ENCODE peak calls at places on chromosomes 12 and 14, in five cellular contexts. One of them, this sample, is unnamed.

GRCh38 chr14:24576766-24577165 is 716 bp upstream of the CTSG start:
- DNase-seq in nephron progenitor cell: no peak
- DNase-seq in Caco-2: no peak
- DNase-seq in aorta: no peak
- DNase-seq in transverse colon: no peak
- DNase-seq in this sample: no peak

GRCh38 chr12:101780599-101780998 is 41.3 kb upstream of the SYCP3 start:
- DNase-seq in nephron progenitor cell: no peak
- DNase-seq in Caco-2: no peak
- DNase-seq in aorta: no peak
- DNase-seq in transverse colon: no peak
- DNase-seq in this sample: no peak

GRCh38 chr14:105876829-105877228 is 350.4 kb downstream of the TMEM121 start:
- DNase-seq in nephron progenitor cell: no peak
- DNase-seq in Caco-2: no peak
- DNase-seq in aorta: peak
- DNase-seq in transverse colon: peak
- DNase-seq in this sample: no peak

GRCh38 chr12:119182701-119183493 is 4.2 kb downstream of the HSPB8 start:
- DNase-seq in nephron progenitor cell: no peak
- DNase-seq in Caco-2: no peak
- DNase-seq in aorta: no peak
- DNase-seq in transverse colon: no peak
- DNase-seq in this sample: no peak

GRCh38 chr12:62873826-62874448 is 61.0 kb downstream of the PPM1H start:
- DNase-seq in nephron progenitor cell: no peak
- DNase-seq in Caco-2: no peak
- DNase-seq in aorta: no peak
- DNase-seq in transverse colon: no peak
- DNase-seq in this sample: no peak

GRCh38 chr14:105131241-105131640 is 37.3 kb downstream of the JAG2 start:
- DNase-seq in nephron progenitor cell: no peak
- DNase-seq in Caco-2: no peak
- DNase-seq in aorta: no peak
- DNase-seq in transverse colon: no peak
- DNase-seq in this sample: no peak

GRCh38 chr12:4223273-4223855 is 50.2 kb upstream of the CCND2 start:
- DNase-seq in nephron progenitor cell: no peak
- DNase-seq in Caco-2: no peak
- DNase-seq in aorta: no peak
- DNase-seq in transverse colon: no peak
- DNase-seq in this sample: no peak

GRCh38 chr14:67359319-67359774 is 257 bp downstream of the ATP6V1D start:
- DNase-seq in nephron progenitor cell: peak
- DNase-seq in Caco-2: peak
- DNase-seq in aorta: peak
- DNase-seq in transverse colon: peak
- DNase-seq in this sample: no peak

GRCh38 chr12:32107376-32108267 is 975 bp downstream of the BICD1 start:
- DNase-seq in nephron progenitor cell: peak
- DNase-seq in Caco-2: no peak
- DNase-seq in aorta: no peak
- DNase-seq in transverse colon: peak
- DNase-seq in this sample: peak

GRCh38 chr12:2652401-2653081 is 142.2 kb upstream of the FKBP4 start:
- DNase-seq in nephron progenitor cell: no peak
- DNase-seq in Caco-2: peak
- DNase-seq in aorta: no peak
- DNase-seq in transverse colon: peak
- DNase-seq in this sample: no peak

GRCh38 chr14:35821546-35822411 is 4.4 kb upstream of the BRMS1L start:
- DNase-seq in nephron progenitor cell: no peak
- DNase-seq in Caco-2: no peak
- DNase-seq in aorta: no peak
- DNase-seq in transverse colon: no peak
- DNase-seq in this sample: no peak

GRCh38 chr12:1614360-1614759 is 14.7 kb upstream of the WNT5B start:
- DNase-seq in nephron progenitor cell: no peak
- DNase-seq in Caco-2: no peak
- DNase-seq in aorta: peak
- DNase-seq in transverse colon: no peak
- DNase-seq in this sample: no peak

This sample was measured in amygdala.